ENCODE peak calls at places on chromosomes 4 and X, in eight cellular contexts. C is fibroblast of the aortic adventitia, M is fibroblast of pulmonary artery, P is amygdala, U is NCI-H2081 treated with DMSO at 0.1 percent for 48 hours, W is COR-L47, I is progenitor cell of endocrine pancreas, Z is GM03348. R is an unnamed sample.

GRCh38 chr4:33802578-33802977 is 2441.7 kb downstream of the ARAP2 start:
- DNase-seq in U (no peak), I (no peak), M (no peak), W (no peak), P (no peak), C (no peak), Z (no peak), R (no peak)

GRCh38 chr4:122898370-122899150 is 23.8 kb downstream of the NUDT6 start:
- DNase-seq in Z (peak), P (no peak), M (peak), C (peak), U (no peak), I (no peak), W (no peak), R (no peak)

GRCh38 chr4:102493794-102494193 is 7.4 kb upstream of the NFKB1 start:
- DNase-seq in Z (no peak), I (no peak), W (peak), C (no peak), P (no peak), U (peak), M (no peak), R (no peak)

GRCh38 chr4:40614031-40614430 is 15.6 kb downstream of the RBM47 start:
- DNase-seq in U (no peak), M (no peak), Z (no peak), C (no peak), I (no peak), P (no peak), W (no peak), R (no peak)

GRCh38 chrX:103608305-103608963 is 671 bp downstream of the TCEAL3 start:
- DNase-seq in I (no peak), U (no peak), P (no peak), Z (no peak), W (no peak), M (no peak), C (no peak), R (no peak)

GRCh38 chr4:103018391-103019318 is 850 bp downstream of the SLC9B1 start:
- DNase-seq in W (no peak), M (no peak), Z (peak), C (no peak), I (no peak), P (peak), U (no peak), R (no peak)

GRCh38 chr4:145736241-145736831 is 56.4 kb downstream of the C4orf51 start:
- DNase-seq in W (peak), Z (peak), U (no peak), C (peak), P (no peak), I (no peak), M (peak), R (no peak)

GRCh38 chrX:19616016-19616415 is 100.7 kb upstream of the MAP3K15 start:
- DNase-seq in Z (no peak), C (no peak), P (no peak), W (no peak), I (no peak), M (no peak), U (no peak), R (no peak)

GRCh38 chr4:126591583-126591982 is 1041.2 kb upstream of the INTU start:
- DNase-seq in W (no peak), P (no peak), Z (no peak), C (no peak), I (no peak), M (no peak), U (no peak), R (no peak)

GRCh38 chr4:2947926-2948325 is 15.3 kb downstream of the NOP14 start:
- DNase-seq in I (no peak), P (no peak), C (no peak), U (no peak), Z (no peak), W (no peak), M (no peak), R (no peak)

GRCh38 chr4:173835863-173836262 is 305.8 kb upstream of the HAND2 start:
- DNase-seq in Z (peak), P (no peak), I (no peak), W (no peak), U (no peak), C (peak), M (peak), R (no peak)

GRCh38 chr4:94574050-94574449 is 122.3 kb downstream of the PDLIM5 start:
- DNase-seq in Z (no peak), P (no peak), U (no peak), W (no peak), M (no peak), C (no peak), I (no peak), R (no peak)

GRCh38 chr4:114057746-114058145 is 78.3 kb upstream of the ARSJ start:
- DNase-seq in I (no peak), U (no peak), P (no peak), C (no peak), M (no peak), W (no peak), Z (no peak), R (no peak)

GRCh38 chr4:72076562-72076961 is 44.8 kb downstream of the NPFFR2 start:
- DNase-seq in I (no peak), Z (no peak), P (no peak), M (peak), U (no peak), W (no peak), C (peak), R (no peak)

GRCh38 chr4:26491449-26492170 is 1.3 kb upstream of the CCKAR start:
- DNase-seq in M (no peak), U (no peak), I (no peak), C (no peak), Z (no peak), P (no peak), W (no peak), R (peak)

GRCh38 chr4:41236046-41236445 is 20.7 kb upstream of the UCHL1 start:
- DNase-seq in P (no peak), C (peak), I (no peak), M (no peak), W (no peak), Z (no peak), U (no peak), R (no peak)

GRCh38 chr4:20433101-20433705 is 181.5 kb downstream of the SLIT2 start:
- DNase-seq in C (no peak), I (no peak), P (no peak), Z (no peak), U (peak), W (peak), M (no peak), R (no peak)

GRCh38 chrX:18702362-18703195 is 4.9 kb upstream of the PPEF1 start:
- DNase-seq in M (peak), P (no peak), U (no peak), I (no peak), Z (peak), W (no peak), C (peak), R (no peak)

GRCh38 chr4:785332-786073 is 40.4 kb downstream of the CPLX1 start:
- DNase-seq in Z (no peak), P (no peak), W (no peak), I (no peak), U (no peak), M (no peak), C (no peak), R (no peak)

GRCh38 chrX:152061083-152061482 is 77.3 kb downstream of the MAGEA10 start:
- DNase-seq in Z (no peak), I (no peak), P (no peak), W (no peak), U (no peak), M (no peak), C (no peak), R (no peak)

GRCh38 chrX:6448003-6448402 is 86.9 kb downstream of the VCX3A start:
- DNase-seq in Z (no peak), M (no peak), I (no peak), U (no peak), W (no peak), C (no peak), P (no peak), R (no peak)

GRCh38 chrX:71534773-71535544 is 2.1 kb downstream of the OGT start:
- DNase-seq in C (no peak), M (no peak), U (no peak), Z (no peak), W (no peak), P (no peak), I (no peak), R (no peak)

GRCh38 chr4:117577686-117578085 is 456.6 kb upstream of the NDST3 start:
- DNase-seq in I (no peak), P (no peak), U (no peak), Z (no peak), W (no peak), M (no peak), C (no peak), R (no peak)

R was measured in type B pancreatic cell.